ENCODE peak calls at places on chromosome 1, in nine cellular contexts. W is IMR-90, N is upper lobe of left lung, X is tibial nerve, P is breast epithelium, R is erythroblast, T is right lobe of liver, Y is H1, Q is esophagus muscularis mucosa. F is an unnamed sample.

GRCh38 chr1:245155186-245156040 is 628 bp downstream of the KIF26B start:
- DNase-seq in W (peak), N (no peak), X (no peak), P (no peak), R (no peak), T (no peak), Y (peak), Q (no peak), F (no peak)

GRCh38 chr1:62746086-62746808 is 37.7 kb upstream of the ATG4C start:
- DNase-seq in W (peak), N (no peak), X (no peak), P (no peak), R (peak), T (no peak), Y (no peak), Q (no peak), F (peak)

GRCh38 chr1:33715195-33715811 is 148.6 kb upstream of the HMGB4 start:
- DNase-seq in W (no peak), N (no peak), X (no peak), P (no peak), R (no peak), T (no peak), Y (no peak), Q (peak), F (no peak)

GRCh38 chr1:245160288-245160687 is 5.5 kb downstream of the KIF26B start:
- DNase-seq in W (no peak), N (no peak), X (peak), P (no peak), R (no peak), T (no peak), Y (no peak), Q (no peak), F (no peak)

GRCh38 chr1:223270155-223270554 is 93.8 kb downstream of the SUSD4 start:
- DNase-seq in W (no peak), N (no peak), X (no peak), P (no peak), R (no peak), T (peak), Y (no peak), Q (no peak), F (no peak)

GRCh38 chr1:215636258-215636965 is 69.3 kb downstream of the KCTD3 start:
- DNase-seq in W (peak), N (no peak), X (peak), P (peak), R (no peak), T (no peak), Y (no peak), Q (no peak), F (no peak)

GRCh38 chr1:201538618-201539551 is at the start of gene NAV1:
- DNase-seq in W (peak), N (peak), X (peak), P (peak), R (no peak), T (no peak), Y (peak), Q (no peak), F (peak)

GRCh38 chr1:46043491-46044017 is 88.9 kb downstream of the PIK3R3 start:
- DNase-seq in W (no peak), N (no peak), X (no peak), P (no peak), R (no peak), T (no peak), Y (no peak), Q (peak), F (no peak)

GRCh38 chr1:110436635-110437034 is 14.3 kb upstream of the PROK1 start:
- DNase-seq in W (peak), N (no peak), X (no peak), P (no peak), R (no peak), T (no peak), Y (no peak), Q (no peak), F (no peak)

GRCh38 chr1:185170291-185170848 is 13.4 kb downstream of the SWT1 start:
- DNase-seq in W (peak), N (no peak), X (peak), P (no peak), R (peak), T (no peak), Y (peak), Q (no peak), F (peak)

GRCh38 chr1:118275716-118276115 is 90.7 kb upstream of the SPAG17 start:
- DNase-seq in W (no peak), N (no peak), X (no peak), P (no peak), R (no peak), T (no peak), Y (no peak), Q (no peak), F (no peak)

GRCh38 chr1:71324671-71325297 is 243.9 kb upstream of the ZRANB2 start:
- DNase-seq in W (no peak), N (no peak), X (no peak), P (no peak), R (no peak), T (no peak), Y (no peak), Q (no peak), F (no peak)

GRCh38 chr1:94048413-94049164 is 72.4 kb downstream of the ABCA4 start:
- DNase-seq in W (no peak), N (no peak), X (no peak), P (no peak), R (no peak), T (no peak), Y (no peak), Q (no peak), F (no peak)

GRCh38 chr1:22341791-22342605 is 109.7 kb upstream of the ZBTB40 start:
- DNase-seq in W (peak), N (no peak), X (no peak), P (no peak), R (no peak), T (no peak), Y (no peak), Q (peak), F (no peak)

GRCh38 chr1:48471103-48471502 is 901 bp downstream of the SPATA6 start:
- DNase-seq in W (no peak), N (no peak), X (no peak), P (no peak), R (no peak), T (no peak), Y (peak), Q (no peak), F (no peak)

GRCh38 chr1:175317309-175317708 is 124.7 kb upstream of the KIAA0040 start:
- DNase-seq in W (no peak), N (no peak), X (peak), P (no peak), R (peak), T (no peak), Y (peak), Q (peak), F (no peak)

GRCh38 chr1:41109316-41110263 is 88.1 kb upstream of the SLFNL1 start:
- DNase-seq in W (peak), N (peak), X (peak), P (peak), R (no peak), T (no peak), Y (no peak), Q (peak), F (peak)

GRCh38 chr1:22572778-22573177 is 9.5 kb downstream of the EPHA8 start:
- DNase-seq in W (no peak), N (no peak), X (no peak), P (no peak), R (no peak), T (no peak), Y (no peak), Q (no peak), F (no peak)

GRCh38 chr1:53896673-53897229 is 2.8 kb downstream of the DIO1 start:
- DNase-seq in W (peak), N (no peak), X (no peak), P (no peak), R (no peak), T (peak), Y (no peak), Q (no peak), F (peak)

GRCh38 chr1:199931666-199932377 is 95.7 kb upstream of the NR5A2 start:
- DNase-seq in W (no peak), N (peak), X (no peak), P (no peak), R (peak), T (no peak), Y (no peak), Q (no peak), F (no peak)

GRCh38 chr1:15950763-15951295 is 25.1 kb downstream of the ZBTB17 start:
- DNase-seq in W (peak), N (no peak), X (peak), P (no peak), R (peak), T (no peak), Y (no peak), Q (no peak), F (no peak)
- TF ChIP-seq POLR2A in W (no peak), N (no peak), X (no peak), P (no peak), R (no peak), T (no peak), Y (no peak), Q (no peak), F (no peak)

DNA sequence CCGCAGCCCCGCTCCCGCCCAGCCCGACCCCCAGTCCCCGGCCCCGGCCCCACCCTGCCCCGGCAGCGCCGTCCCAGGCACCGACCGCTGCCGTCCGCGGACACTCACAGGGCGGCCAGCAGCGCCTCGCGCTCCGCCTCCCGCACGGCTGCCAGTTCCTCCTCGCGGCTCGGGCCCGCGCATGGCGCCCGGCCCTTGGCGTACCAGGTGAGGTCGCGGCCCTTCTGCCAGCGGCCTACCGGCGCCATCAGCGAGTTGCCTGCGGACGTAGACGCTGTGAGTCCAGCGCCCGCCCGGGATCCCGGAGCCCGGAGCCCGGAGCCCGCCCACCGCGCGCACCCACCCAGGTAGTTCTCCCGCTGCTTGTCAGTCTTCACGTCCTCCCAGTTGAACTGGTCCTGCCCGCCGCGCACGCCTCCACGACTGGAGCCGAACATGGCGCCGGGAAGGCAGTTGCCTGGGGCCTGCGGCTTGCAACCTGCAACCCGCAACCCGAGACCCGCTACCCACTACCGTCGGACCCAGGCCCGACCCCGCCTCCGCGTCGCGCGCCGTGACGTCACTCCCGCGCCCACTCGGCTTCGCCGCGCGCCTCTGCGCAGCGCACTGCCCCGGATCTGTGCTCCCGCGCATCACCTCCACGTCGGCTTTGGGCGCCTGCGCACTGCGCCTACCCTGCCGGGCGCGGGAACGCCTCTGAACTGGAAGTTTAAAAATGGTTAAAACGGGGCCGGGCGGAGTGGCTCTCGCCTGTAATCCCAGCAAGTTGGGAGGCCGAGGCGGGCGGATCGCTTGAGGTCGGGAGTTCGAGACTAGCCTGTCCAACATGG is at the start of gene C1orf35:
- DNase-seq in W (peak), N (peak), X (peak), P (peak), R (peak), T (peak), Y (peak), Q (peak), F (peak)
- TF ChIP-seq POLR2A in W (no peak), N (peak), X (peak), P (peak), R (peak), T (peak), Y (peak), Q (peak), F (peak)

GRCh38 chr1:37734629-37735591 is 30.0 kb downstream of the EPHA10 start:
- DNase-seq in W (no peak), N (no peak), X (no peak), P (no peak), R (peak), T (no peak), Y (peak), Q (no peak), F (no peak)
- TF ChIP-seq POLR2A in W (no peak), N (no peak), X (no peak), P (no peak), R (no peak), T (no peak), Y (no peak), Q (no peak), F (no peak)

GRCh38 chr1:52751589-52752306 is 25.5 kb downstream of the ZYG11B start:
- DNase-seq in W (peak), N (no peak), X (no peak), P (no peak), R (peak), T (no peak), Y (no peak), Q (no peak), F (no peak)
- TF ChIP-seq POLR2A in W (no peak), N (no peak), X (no peak), P (no peak), R (no peak), T (no peak), Y (no peak), Q (no peak), F (no peak)

GRCh38 chr1:203323587-203323986 is 18.3 kb downstream of the BTG2 start:
- DNase-seq in W (no peak), N (peak), X (no peak), P (no peak), R (no peak), T (no peak), Y (no peak), Q (no peak), F (no peak)

GRCh38 chr1:203326830-203327683 is 21.7 kb downstream of the BTG2 start:
- DNase-seq in W (peak), N (peak), X (peak), P (peak), R (peak), T (peak), Y (peak), Q (peak), F (peak)

GRCh38 chr1:203324103-203325003 is 19.0 kb downstream of the BTG2 start:
- DNase-seq in W (no peak), N (peak), X (no peak), P (no peak), R (no peak), T (no peak), Y (no peak), Q (no peak), F (no peak)

GRCh38 chr1:203325418-203326091 is 20.2 kb downstream of the BTG2 start:
- DNase-seq in W (no peak), N (peak), X (peak), P (no peak), R (no peak), T (peak), Y (peak), Q (no peak), F (no peak)

DNA sequence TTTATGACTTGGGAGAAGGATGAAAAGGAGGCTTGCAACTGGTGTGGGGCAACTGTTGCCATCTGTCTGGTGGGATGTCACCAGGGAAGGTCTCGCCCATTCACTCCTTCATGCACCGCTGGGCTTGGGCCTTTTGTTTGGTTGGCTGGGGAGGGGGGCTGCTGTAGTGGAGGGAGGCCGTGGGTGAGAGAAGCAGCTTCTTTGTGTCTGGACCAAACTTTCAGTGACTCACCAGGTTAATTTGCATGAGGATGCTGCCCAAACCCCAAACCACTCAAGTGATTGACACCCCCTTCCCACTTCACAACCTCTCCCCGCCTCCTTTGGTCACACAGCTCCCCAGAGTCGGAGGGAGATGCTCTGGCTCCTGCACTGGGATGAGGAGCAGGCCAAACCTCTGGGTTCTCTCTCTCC is 19.7 kb downstream of the BTG2 start:
- DNase-seq in W (no peak), N (peak), X (no peak), P (no peak), R (no peak), T (no peak), Y (peak), Q (no peak), F (no peak)
- TF ChIP-seq POLR2A in W (no peak), N (no peak), X (no peak), P (no peak), R (no peak), T (no peak), Y (no peak), Q (no peak), F (no peak)

GRCh38 chr1:31372051-31372450 is 825 bp downstream of the FABP3 start:
- DNase-seq in W (no peak), N (no peak), X (no peak), P (no peak), R (no peak), T (no peak), Y (no peak), Q (no peak), F (no peak)
- TF ChIP-seq POLR2A in W (no peak), N (no peak), X (no peak), P (no peak), R (no peak), T (no peak), Y (no peak), Q (no peak), F (no peak)

DNA sequence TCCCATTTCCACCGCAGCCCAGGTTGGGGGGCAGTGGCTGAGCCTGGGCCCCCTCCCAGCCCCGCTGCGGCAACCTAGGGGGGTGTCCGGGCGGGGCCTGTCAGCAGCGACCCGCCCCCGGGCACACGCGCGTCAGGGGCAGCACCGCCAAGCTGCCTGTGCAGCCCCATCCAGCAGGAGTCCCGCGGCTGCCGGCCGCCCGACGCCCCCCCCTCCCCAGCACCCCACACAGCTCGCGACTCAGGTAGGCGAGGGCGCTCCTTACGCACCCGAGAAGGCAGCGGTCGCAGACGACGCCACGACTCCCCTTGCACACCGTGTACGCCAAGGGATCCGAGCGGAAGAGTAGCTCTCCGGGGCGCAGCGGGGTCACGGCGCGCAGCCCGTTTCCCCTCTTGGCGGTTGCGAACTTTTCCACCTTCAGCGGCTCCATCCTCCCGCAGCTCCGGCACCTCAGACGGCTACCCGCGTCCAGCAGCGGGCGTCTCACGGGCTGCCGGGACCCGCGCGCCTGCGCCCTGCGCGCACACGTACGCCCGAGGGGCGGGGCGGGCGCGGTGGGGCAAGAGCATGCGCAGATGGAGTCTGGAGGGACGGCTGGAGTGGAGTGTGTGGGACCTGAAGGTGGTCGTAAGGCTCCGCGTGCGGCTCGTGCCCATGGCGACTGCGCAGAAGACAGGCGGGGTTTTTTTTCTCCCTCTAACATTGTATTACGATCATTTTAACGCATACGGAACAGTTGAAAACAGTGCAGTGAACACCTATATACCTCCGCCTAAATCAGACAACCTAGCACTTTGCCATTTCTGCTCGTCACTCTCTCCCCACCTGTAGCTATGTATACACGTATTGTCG is at the start of gene SMYD3:
- DNase-seq in W (peak), N (peak), X (peak), P (no peak), R (peak), T (peak), Y (peak), Q (peak), F (peak)
- TF ChIP-seq POLR2A in W (no peak), N (no peak), X (peak), P (no peak), R (peak), T (peak), Y (peak), Q (no peak), F (peak)

DNA sequence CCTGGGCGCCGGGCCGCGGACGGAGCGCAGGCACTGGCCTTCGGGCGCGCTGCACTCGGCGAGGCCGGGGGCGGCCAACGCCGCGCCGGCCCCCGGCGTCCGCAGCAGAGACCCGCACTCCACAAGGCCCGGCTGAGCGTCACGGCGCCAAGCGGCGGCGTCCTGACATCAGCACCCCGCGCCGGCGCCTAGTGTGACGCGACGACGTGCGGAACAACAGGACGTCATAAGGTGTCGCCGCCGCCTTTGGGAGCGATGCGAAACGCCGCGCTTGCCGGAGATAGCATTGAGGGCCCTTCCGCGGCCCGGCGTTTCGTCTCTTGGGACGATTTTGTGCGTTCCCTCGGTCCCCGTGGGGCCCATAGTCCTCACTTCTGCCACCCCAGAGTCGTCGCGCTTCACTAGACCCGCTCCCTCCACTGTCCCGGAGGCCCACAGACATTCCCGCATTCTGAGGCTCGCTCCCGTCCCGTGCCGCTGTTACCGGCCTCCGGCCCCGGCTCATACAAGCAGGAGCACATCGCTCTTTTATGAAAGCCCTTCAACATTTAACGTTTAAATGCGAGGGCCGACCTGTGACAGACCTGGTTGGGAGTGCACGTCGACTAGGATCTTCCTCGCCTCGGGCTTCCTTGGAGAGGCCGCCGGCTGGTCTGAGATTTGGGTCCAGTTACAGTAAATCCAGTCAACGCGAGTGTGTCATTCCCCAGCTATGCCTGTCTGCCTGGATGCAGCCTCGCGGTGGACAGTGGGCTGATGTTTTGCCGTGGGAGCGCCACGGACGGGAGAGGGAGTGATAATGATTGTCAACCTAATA is at the start of gene SSU72:
- DNase-seq in W (peak), N (peak), X (peak), P (peak), R (peak), T (peak), Y (peak), Q (peak), F (peak)
- TF ChIP-seq POLR2A in W (peak), N (peak), X (peak), P (peak), R (peak), T (peak), Y (peak), Q (peak), F (peak)

F was measured in H54.